ENCODE peak calls at places on chromosomes 1 and 21, in seven cellular contexts. B, V, L, R, X, O and S are unnamed samples.

GRCh38 chr1:90707363-90707710 is 9.8 kb downstream of the BARHL2 start:
- DNase-seq in B (no peak), V (peak), L (peak), R (peak), X (no peak), O (no peak), S (no peak)

GRCh38 chr1:207922554-207922953 is 11.6 kb upstream of the CD34 start:
- DNase-seq in B (no peak), V (no peak), L (no peak), R (no peak), X (no peak), O (no peak), S (no peak)

GRCh38 chr1:116389013-116389412 is 16.0 kb downstream of the ATP1A1 start:
- DNase-seq in B (no peak), V (no peak), L (no peak), R (no peak), X (no peak), O (peak), S (no peak)

GRCh38 chr1:1065265-1065939 is 8.7 kb downstream of the RNF223 start:
- DNase-seq in B (no peak), V (no peak), L (no peak), R (peak), X (no peak), O (no peak), S (no peak)

GRCh38 chr1:6385673-6386191 is 7.8 kb downstream of the ACOT7 start:
- DNase-seq in B (peak), V (no peak), L (peak), R (no peak), X (no peak), O (peak), S (no peak)

GRCh38 chr21:34528131-34528561 is 16.1 kb upstream of the KCNE1 start:
- DNase-seq in B (no peak), V (no peak), L (no peak), R (no peak), X (no peak), O (no peak), S (no peak)

GRCh38 chr1:223887724-223888428 is 42.1 kb upstream of the TP53BP2 start:
- DNase-seq in B (no peak), V (no peak), L (no peak), R (no peak), X (no peak), O (no peak), S (no peak)

GRCh38 chr1:51504806-51505525 is 14.1 kb downstream of the EPS15 start:
- DNase-seq in B (no peak), V (no peak), L (no peak), R (no peak), X (peak), O (no peak), S (no peak)

GRCh38 chr1:201460783-201461182 is 8.2 kb downstream of the PHLDA3 start:
- DNase-seq in B (no peak), V (peak), L (no peak), R (no peak), X (no peak), O (no peak), S (no peak)

GRCh38 chr1:18994381-18994780 is 37.9 kb upstream of the IFFO2 start:
- DNase-seq in B (no peak), V (no peak), L (no peak), R (no peak), X (no peak), O (no peak), S (no peak)

GRCh38 chr1:33337994-33338494 is 17.1 kb upstream of the A3GALT2 start:
- DNase-seq in B (no peak), V (no peak), L (no peak), R (no peak), X (no peak), O (no peak), S (no peak)

GRCh38 chr1:77220687-77221463 is 1.6 kb upstream of the PIGK start:
- DNase-seq in B (no peak), V (no peak), L (no peak), R (peak), X (no peak), O (no peak), S (no peak)

GRCh38 chr1:201332021-201332420 is 45.5 kb downstream of the TNNT2 start:
- DNase-seq in B (no peak), V (peak), L (no peak), R (no peak), X (no peak), O (no peak), S (no peak)

GRCh38 chr1:18884727-18885126 is 17.6 kb downstream of the ALDH4A1 start:
- DNase-seq in B (no peak), V (no peak), L (no peak), R (no peak), X (no peak), O (no peak), S (no peak)

GRCh38 chr1:74531807-74532206 is 19.4 kb upstream of the LRRC53 start:
- DNase-seq in B (no peak), V (no peak), L (no peak), R (no peak), X (no peak), O (no peak), S (no peak)

GRCh38 chr1:64685942-64686341 is 58.9 kb upstream of the RAVER2 start:
- DNase-seq in B (no peak), V (no peak), L (no peak), R (no peak), X (no peak), O (no peak), S (no peak)

GRCh38 chr1:64685247-64685646 is 59.6 kb upstream of the RAVER2 start:
- DNase-seq in B (no peak), V (no peak), L (no peak), R (no peak), X (no peak), O (no peak), S (no peak)

GRCh38 chr1:64691631-64692030 is 53.2 kb upstream of the RAVER2 start:
- DNase-seq in B (no peak), V (no peak), L (peak), R (no peak), X (no peak), O (no peak), S (no peak)

GRCh38 chr1:64686828-64687724 is 57.8 kb upstream of the RAVER2 start:
- DNase-seq in B (no peak), V (no peak), L (peak), R (peak), X (no peak), O (peak), S (peak)

GRCh38 chr1:64687725-64688285 is 57.1 kb upstream of the RAVER2 start:
- DNase-seq in B (no peak), V (no peak), L (no peak), R (no peak), X (no peak), O (no peak), S (no peak)
- TF ChIP-seq POLR2AphosphoS5 in B (no peak), V (no peak), L (no peak), R (no peak), X (no peak), O (no peak), S (no peak)

GRCh38 chr1:247857069-247857985 is at the start of gene TRIM58:
- DNase-seq in B (no peak), V (peak), L (peak), R (peak), X (no peak), O (no peak), S (peak)
- TF ChIP-seq POLR2AphosphoS5 in B (no peak), V (peak), L (no peak), R (peak), X (no peak), O (no peak), S (no peak)

GRCh38 chr1:84620720-84621313 is 46.6 kb upstream of the CTBS start:
- DNase-seq in B (peak), V (peak), L (peak), R (peak), X (peak), O (peak), S (peak)

GRCh38 chr1:84617349-84617748 is 43.1 kb upstream of the CTBS start:
- DNase-seq in B (no peak), V (no peak), L (no peak), R (no peak), X (no peak), O (no peak), S (no peak)

GRCh38 chr1:84615785-84616184 is 41.5 kb upstream of the CTBS start:
- DNase-seq in B (no peak), V (no peak), L (no peak), R (no peak), X (no peak), O (no peak), S (no peak)

GRCh38 chr1:84621553-84621952 is 47.3 kb upstream of the CTBS start:
- DNase-seq in B (no peak), V (peak), L (no peak), R (no peak), X (no peak), O (no peak), S (no peak)

DNA sequence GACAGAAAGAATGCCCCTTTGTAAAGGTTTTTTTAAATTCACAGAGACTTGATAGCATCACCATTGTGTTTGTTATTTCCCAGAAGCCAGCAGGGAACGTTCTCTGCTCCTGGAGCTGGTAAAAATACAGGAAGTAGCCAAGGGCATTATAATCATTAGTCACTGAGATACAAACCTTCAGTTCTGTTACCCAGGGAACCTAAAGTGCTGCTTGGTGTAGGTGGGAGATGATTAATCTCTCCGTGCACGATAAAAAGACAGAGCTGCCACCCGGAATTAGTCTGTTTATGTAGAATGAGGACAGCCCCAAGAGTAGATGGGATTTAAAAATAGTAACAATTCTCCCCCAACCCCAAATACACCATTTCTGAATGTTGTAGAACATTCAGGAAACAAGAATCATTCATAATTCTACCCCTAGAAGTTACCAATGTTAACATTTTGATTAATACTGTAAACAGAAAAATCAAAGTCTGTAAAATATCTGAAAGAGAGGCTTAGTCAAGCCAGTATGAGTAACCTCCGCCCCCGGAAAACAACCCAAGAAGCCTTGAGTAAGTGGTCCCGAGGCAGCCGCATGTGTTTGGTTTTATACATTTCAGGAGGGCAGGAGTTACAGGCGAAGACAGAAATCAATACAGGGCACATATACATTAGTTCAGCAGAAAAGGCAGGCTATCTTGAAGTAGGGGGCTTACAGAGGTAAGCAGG is 45.3 kb upstream of the CTBS start:
- DNase-seq in B (no peak), V (no peak), L (no peak), R (peak), X (no peak), O (no peak), S (no peak)
- TF ChIP-seq POLR2AphosphoS5 in B (no peak), V (peak), L (no peak), R (no peak), X (no peak), O (peak), S (no peak)

DNA sequence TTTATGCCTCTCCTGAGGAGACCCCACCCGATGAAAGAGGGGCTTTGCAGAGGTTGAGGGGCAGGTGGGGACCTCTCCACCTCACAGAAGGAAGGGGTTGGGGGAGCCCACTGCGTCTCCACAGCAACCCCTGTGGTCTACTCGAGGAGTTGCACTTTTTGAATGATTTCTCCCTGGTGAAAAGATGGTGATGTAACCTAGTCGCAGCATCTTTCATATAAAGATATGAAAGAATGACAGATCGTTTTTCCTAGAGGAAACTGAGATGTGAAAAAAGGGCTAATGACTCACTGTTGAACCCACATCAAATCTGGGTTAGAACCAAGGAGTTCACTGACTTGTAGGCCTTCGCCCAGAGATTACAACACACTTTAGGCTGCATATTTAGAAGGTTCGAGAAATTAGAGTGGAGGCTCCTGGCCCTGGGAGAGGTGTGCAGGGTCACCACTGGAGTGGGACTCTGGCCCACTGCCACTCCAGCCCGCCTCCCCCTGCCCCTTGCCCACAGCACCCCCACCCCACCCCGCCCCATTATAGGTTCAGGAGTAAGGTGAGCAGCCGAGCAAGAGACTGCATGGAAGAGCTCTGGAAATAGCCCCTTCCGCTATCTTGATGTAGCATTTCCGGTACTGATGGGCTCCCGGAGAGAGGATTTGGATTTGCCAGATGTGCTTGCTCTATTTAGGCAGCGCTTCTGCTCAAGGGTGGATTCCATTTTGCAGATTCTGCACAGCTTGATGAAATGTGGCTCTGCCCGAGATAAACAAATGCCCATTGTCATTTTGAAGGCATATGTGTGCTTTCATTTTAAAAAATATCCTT is 6.7 kb downstream of the TGFB2 start:
- DNase-seq in B (no peak), V (peak), L (peak), R (peak), X (no peak), O (no peak), S (no peak)
- TF ChIP-seq POLR2AphosphoS5 in B (no peak), V (no peak), L (no peak), R (no peak), X (no peak), O (no peak), S (no peak)

GRCh38 chr21:17699524-17700189 is 87.0 kb upstream of the BTG3 start:
- DNase-seq in B (no peak), V (no peak), L (no peak), R (no peak), X (peak), O (no peak), S (no peak)

GRCh38 chr21:17690078-17690494 is 77.4 kb upstream of the BTG3 start:
- DNase-seq in B (no peak), V (no peak), L (no peak), R (peak), X (no peak), O (no peak), S (no peak)

GRCh38 chr21:17697474-17697873 is 84.8 kb upstream of the BTG3 start:
- DNase-seq in B (no peak), V (no peak), L (no peak), R (no peak), X (no peak), O (no peak), S (no peak)

GRCh38 chr21:17688912-17689874 is 76.5 kb upstream of the BTG3 start:
- DNase-seq in B (no peak), V (peak), L (peak), R (peak), X (no peak), O (peak), S (no peak)

GRCh38 chr21:17693801-17694200 is 81.1 kb upstream of the BTG3 start:
- DNase-seq in B (no peak), V (no peak), L (no peak), R (peak), X (no peak), O (no peak), S (no peak)
- TF ChIP-seq POLR2AphosphoS5 in B (no peak), V (no peak), L (no peak), R (no peak), X (no peak), O (no peak), S (no peak)

GRCh38 chr1:56910441-56910985 is 55.3 kb downstream of the C8B start:
- DNase-seq in B (no peak), V (no peak), L (no peak), R (peak), X (no peak), O (no peak), S (no peak)
- TF ChIP-seq POLR2AphosphoS5 in B (no peak), V (peak), L (no peak), R (no peak), X (no peak), O (no peak), S (no peak)

GRCh38 chr1:154418898-154419619 is 13.9 kb downstream of the IL6R start:
- DNase-seq in B (no peak), V (peak), L (no peak), R (no peak), X (no peak), O (no peak), S (no peak)

GRCh38 chr1:154418062-154418897 is 13.1 kb downstream of the IL6R start:
- DNase-seq in B (no peak), V (no peak), L (no peak), R (peak), X (no peak), O (peak), S (no peak)

GRCh38 chr1:154420172-154420571 is 15.0 kb downstream of the IL6R start:
- DNase-seq in B (no peak), V (peak), L (no peak), R (no peak), X (no peak), O (peak), S (peak)

GRCh38 chr1:154420961-154421924 is 16.1 kb downstream of the IL6R start:
- DNase-seq in B (no peak), V (peak), L (no peak), R (no peak), X (no peak), O (no peak), S (no peak)

DNA sequence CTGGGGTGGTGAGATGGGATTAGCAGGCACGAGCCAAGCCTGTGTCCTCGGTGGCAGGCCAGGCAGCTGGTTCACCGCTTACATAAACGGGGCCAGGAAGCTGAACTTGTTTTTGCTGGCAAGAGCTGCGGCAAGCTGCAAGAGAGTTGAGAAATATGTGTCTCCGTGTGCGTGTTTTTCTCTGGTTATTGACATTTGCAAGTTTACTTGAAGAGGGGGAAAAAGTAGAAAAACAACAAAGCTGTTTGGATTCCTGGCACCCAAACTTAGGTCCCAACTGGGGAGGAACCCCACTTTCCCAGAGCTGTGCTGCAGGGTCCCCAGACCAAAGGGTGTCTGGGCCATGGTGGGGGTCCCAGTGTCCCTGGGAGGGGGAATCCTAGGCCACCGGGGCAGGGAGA is 14.5 kb downstream of the IL6R start:
- DNase-seq in B (no peak), V (peak), L (no peak), R (no peak), X (no peak), O (peak), S (no peak)
- TF ChIP-seq POLR2AphosphoS5 in B (no peak), V (peak), L (no peak), R (no peak), X (no peak), O (peak), S (no peak)

GRCh38 chr1:68197459-68197858 is 34.9 kb downstream of the WLS start:
- DNase-seq in B (no peak), V (no peak), L (no peak), R (no peak), X (no peak), O (no peak), S (no peak)

GRCh38 chr1:68199603-68200002 is 32.7 kb downstream of the WLS start:
- DNase-seq in B (no peak), V (no peak), L (no peak), R (no peak), X (no peak), O (no peak), S (no peak)

GRCh38 chr1:68198752-68199151 is 33.6 kb downstream of the WLS start:
- DNase-seq in B (no peak), V (no peak), L (no peak), R (no peak), X (no peak), O (no peak), S (no peak)

GRCh38 chr1:68196676-68197075 is 35.6 kb downstream of the WLS start:
- DNase-seq in B (no peak), V (no peak), L (no peak), R (no peak), X (no peak), O (no peak), S (no peak)

GRCh38 chr1:68197891-68198290 is 34.4 kb downstream of the WLS start:
- DNase-seq in B (no peak), V (no peak), L (no peak), R (no peak), X (no peak), O (peak), S (no peak)
- TF ChIP-seq POLR2AphosphoS5 in B (no peak), V (no peak), L (no peak), R (no peak), X (no peak), O (peak), S (no peak)